ENCODE peak calls at places on chromosomes 13 and 19, in eight cellular contexts. C is endodermal cell; M is endothelial cell of umbilical vein; K is lower lobe of right lung; G is ovary; A is pancreas; O is CD4-positive, alpha-beta T cell; F is fibroblast of lung. Z is an unnamed sample.

GRCh38 chr13:49953560-49953959 is 17.4 kb upstream of the SPRYD7 start:
- DNase-seq in C (no peak), M (no peak), K (no peak), G (no peak), A (no peak), O (no peak), F (no peak), Z (no peak)

GRCh38 chr19:49546825-49547565 is 19.2 kb downstream of the RCN3 start:
- DNase-seq in C (peak; percentile 91), M (peak; percentile 90), K (no peak), G (peak; percentile 85), A (peak; percentile 70), O (peak; percentile 62), F (peak; percentile 91), Z (no peak)

GRCh38 chr13:28641600-28641926 is 17.4 kb upstream of the POMP start:
- DNase-seq in C (no peak), M (no peak), K (no peak), G (no peak), A (no peak), O (no peak), F (no peak), Z (no peak)

GRCh38 chr19:3420909-3421619 is 54.7 kb downstream of the NFIC start:
- DNase-seq in C (no peak), M (no peak), K (no peak), G (no peak), A (no peak), O (no peak), F (no peak), Z (no peak)

GRCh38 chr13:51849145-51850101 is 4.4 kb upstream of the TMEM272 start:
- DNase-seq in C (peak; percentile 95), M (no peak), K (peak; percentile 61), G (peak; percentile 20), A (no peak), O (no peak), F (peak; percentile 53), Z (peak; percentile 35)

GRCh38 chr19:28136796-28137195 is 1076.2 kb downstream of the UQCRFS1 start:
- DNase-seq in C (no peak), M (no peak), K (no peak), G (no peak), A (no peak), O (no peak), F (no peak), Z (no peak)

GRCh38 chr19:12783226-12783848 is 7.9 kb upstream of the JUNB start:
- DNase-seq in C (peak; percentile 58), M (no peak), K (no peak), G (no peak), A (no peak), O (no peak), F (no peak), Z (no peak)

GRCh38 chr13:71906438-71906837 is 39.4 kb upstream of the DACH1 start:
- DNase-seq in C (no peak), M (no peak), K (no peak), G (no peak), A (no peak), O (no peak), F (no peak), Z (no peak)

GRCh38 chr13:66780814-66781213 is 449.3 kb downstream of the PCDH9 start:
- DNase-seq in C (no peak), M (no peak), K (no peak), G (no peak), A (no peak), O (no peak), F (peak; percentile 37), Z (no peak)

GRCh38 chr13:25733061-25733491 is 318.7 kb downstream of the SHISA2 start:
- DNase-seq in C (no peak), M (no peak), K (no peak), G (no peak), A (no peak), O (no peak), F (no peak), Z (no peak)

GRCh38 chr19:6065685-6066365 is 44.5 kb downstream of the RFX2 start:
- DNase-seq in C (peak; percentile 78), M (peak; percentile 96), K (peak; percentile 73), G (peak; percentile 60), A (peak; percentile 46), O (peak; percentile 48), F (no peak), Z (peak; percentile 43)

GRCh38 chr19:49436381-49437017 is 4.8 kb downstream of the SLC17A7 start:
- DNase-seq in C (peak; percentile 94), M (no peak), K (no peak), G (no peak), A (no peak), O (peak; percentile 55), F (no peak), Z (no peak)

GRCh38 chr19:5170329-5170745 is 170.3 kb downstream of the PTPRS start:
- DNase-seq in C (peak; percentile 87), M (no peak), K (peak; percentile 55), G (no peak), A (no peak), O (no peak), F (no peak), Z (no peak)

GRCh38 chr19:48506138-48506733 is 5.4 kb downstream of the LMTK3 start:
- DNase-seq in C (peak; percentile 57), M (no peak), K (no peak), G (no peak), A (no peak), O (no peak), F (peak; percentile 64), Z (no peak)

GRCh38 chr19:51103811-51104470 is 4.3 kb downstream of the CTU1 start:
- DNase-seq in C (no peak), M (no peak), K (no peak), G (no peak), A (no peak), O (no peak), F (no peak), Z (no peak)

GRCh38 chr13:86282450-86282849 is 483.2 kb upstream of the SLITRK6 start:
- DNase-seq in C (no peak), M (no peak), K (no peak), G (no peak), A (no peak), O (no peak), F (peak; percentile 13), Z (no peak)

GRCh38 chr13:20623000-20623399 is 56.0 kb downstream of the IFT88 start:
- DNase-seq in C (no peak), M (no peak), K (no peak), G (no peak), A (no peak), O (no peak), F (no peak), Z (no peak)

GRCh38 chr13:104571161-104571889 is 1505.1 kb upstream of the SLC10A2 start:
- DNase-seq in C (peak; percentile 91), M (peak; percentile 89), K (no peak), G (peak; percentile 56), A (peak; percentile 73), O (no peak), F (peak; percentile 88), Z (no peak)

GRCh38 chr13:35961002-35961401 is 170.2 kb downstream of the DCLK1 start:
- DNase-seq in C (no peak), M (no peak), K (no peak), G (no peak), A (no peak), O (no peak), F (no peak), Z (no peak)

GRCh38 chr13:32125221-32125621 is 93.6 kb downstream of the FRY start:
- DNase-seq in C (no peak), M (no peak), K (no peak), G (no peak), A (no peak), O (no peak), F (peak; percentile 43), Z (no peak)

GRCh38 chr13:102846261-102847015 is 606 bp downstream of the ERCC5 start:
- DNase-seq in C (peak; percentile 53), M (peak; percentile 62), K (peak; percentile 67), G (no peak), A (peak; percentile 34), O (peak; percentile 41), F (peak; percentile 41), Z (peak; percentile 25)

GRCh38 chr19:16940626-16941025 is 51.8 kb downstream of the F2RL3 start:
- DNase-seq in C (no peak), M (no peak), K (no peak), G (no peak), A (no peak), O (no peak), F (no peak), Z (no peak)

GRCh38 chr19:55370305-55370988 is at the start of gene IL11:
- DNase-seq in C (peak; percentile 70), M (no peak), K (no peak), G (no peak), A (no peak), O (no peak), F (no peak), Z (no peak)
- H3K27me3 ChIP-seq in C (peaks cover 49% of the 10 kb centered on the region), M (peaks cover 21% of the 10 kb centered on the region), K (peaks cover 55% of the 10 kb centered on the region), G (peaks cover 2% of the 10 kb centered on the region), A (peaks cover 4% of the 10 kb centered on the region), O (peaks cover 66% of the 10 kb centered on the region), F (no peaks in the 10 kb centered on the region), Z (peaks cover 94% of the 10 kb centered on the region)

GRCh38 chr13:110666255-110666533 is 39.7 kb downstream of the CARS2 start:
- DNase-seq in C (no peak), M (no peak), K (no peak), G (no peak), A (no peak), O (no peak), F (no peak), Z (no peak)
- H3K27ac ChIP-seq in C (no peak overlapping the region), M (no peak overlapping the region), K (peak overlapping the region; percentile 46), G (no peak overlapping the region), A (no peak overlapping the region), O (no peak overlapping the region), F (no peak overlapping the region), Z (no peak overlapping the region)

DNA sequence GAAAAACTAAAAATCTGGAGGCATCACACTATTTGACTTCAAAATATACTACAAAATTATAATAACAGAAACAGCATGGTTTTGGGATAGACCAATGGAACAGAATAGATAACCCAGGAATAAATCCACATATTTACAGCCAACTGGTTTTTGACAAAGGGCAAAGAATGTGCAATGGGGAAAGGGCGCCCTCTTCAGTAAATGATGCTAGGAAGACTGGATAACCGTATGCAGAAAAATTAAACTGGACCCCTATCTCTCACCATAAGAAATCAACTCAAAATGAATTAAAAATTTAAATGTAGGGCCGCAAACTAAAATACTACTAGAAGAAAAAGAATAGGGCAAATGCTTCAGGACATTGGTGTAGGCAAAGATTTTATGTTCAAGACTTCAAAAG is 440.5 kb upstream of the SGCG start:
- DNase-seq in C (peak; percentile 64), M (no peak), K (no peak), G (no peak), A (no peak), O (no peak), F (peak; percentile 30), Z (no peak)
- H3K27me3 ChIP-seq in C (no peaks in the 10 kb centered on the region), M (no peaks in the 10 kb centered on the region), K (no peaks in the 10 kb centered on the region), G (no peaks in the 10 kb centered on the region), A (no peaks in the 10 kb centered on the region), O (no peaks in the 10 kb centered on the region), F (no peaks in the 10 kb centered on the region), Z (peaks cover 7% of the 10 kb centered on the region)

GRCh38 chr13:95181586-95181985 is 119.7 kb downstream of the ABCC4 start:
- DNase-seq in C (no peak), M (no peak), K (no peak), G (no peak), A (no peak), O (no peak), F (no peak), Z (no peak)

GRCh38 chr13:95182570-95183285 is 118.5 kb downstream of the ABCC4 start:
- DNase-seq in C (no peak), M (no peak), K (no peak), G (no peak), A (no peak), O (no peak), F (no peak), Z (no peak)

GRCh38 chr13:95180513-95181245 is 120.6 kb downstream of the ABCC4 start:
- DNase-seq in C (no peak), M (no peak), K (no peak), G (peak; percentile 30), A (no peak), O (no peak), F (no peak), Z (no peak)

GRCh38 chr13:95176611-95177259 is 124.5 kb downstream of the ABCC4 start:
- DNase-seq in C (peak; percentile 15), M (peak; percentile 75), K (no peak), G (no peak), A (no peak), O (peak; percentile 27), F (no peak), Z (no peak)
- H3K27ac ChIP-seq in C (no peak overlapping the region), M (no peak overlapping the region), K (no peak overlapping the region), G (no peak overlapping the region), A (no peak overlapping the region), O (peak overlapping the region; percentile 51), F (no peak overlapping the region), Z (no peak overlapping the region)